ENCODE peak calls at places on chromosomes 12 and 14, in six cellular contexts. V is mammary epithelial cell, E is right lobe of liver, D is body of pancreas, P is aorta, Q is NCI-H2171. Y is an unnamed sample.

GRCh38 chr14:95533391-95533821 is 1.4 kb upstream of the GLRX5 start:
- DNase-seq in D (no peak), E (no peak), V (no peak), P (no peak), Q (peak; percentile 60), Y (peak; percentile 30)

GRCh38 chr12:19894049-19894448 is 454.8 kb downstream of the AEBP2 start:
- DNase-seq in P (no peak), D (no peak), V (peak; percentile 1), E (no peak), Q (no peak), Y (peak; percentile 6)

GRCh38 chr12:85829391-85829790 is 6.8 kb downstream of the RASSF9 start:
- DNase-seq in Q (no peak), D (no peak), V (peak; percentile 71), P (no peak), E (no peak), Y (peak; percentile 34)

GRCh38 chr14:38716871-38717270 is 386.2 kb downstream of the SEC23A start:
- DNase-seq in V (no peak), E (no peak), P (no peak), Q (peak; percentile 48), D (no peak), Y (peak; percentile 19)

GRCh38 chr12:105100207-105100985 is 7.1 kb upstream of the WASHC4 start:
- DNase-seq in D (no peak), V (peak; percentile 40), Q (no peak), P (no peak), E (no peak), Y (peak; percentile 69)

GRCh38 chr12:8648598-8649205 is 13.9 kb downstream of the MFAP5 start:
- DNase-seq in V (no peak), E (no peak), P (no peak), Q (no peak), D (no peak), Y (no peak)

GRCh38 chr14:52974406-52974805 is 23.6 kb upstream of the FERMT2 start:
- DNase-seq in D (no peak), P (no peak), V (no peak), Q (no peak), E (no peak), Y (peak; percentile 54)

GRCh38 chr12:2548095-2548494 is 246.7 kb upstream of the FKBP4 start:
- DNase-seq in V (no peak), P (no peak), Q (no peak), D (no peak), E (no peak), Y (no peak)

GRCh38 chr14:54650331-54651017 is 83.5 kb downstream of the SAMD4A start:
- DNase-seq in Q (no peak), E (peak; percentile 39), P (peak; percentile 87), D (peak; percentile 21), V (peak; percentile 75), Y (peak; percentile 82)

GRCh38 chr12:131621701-131622421 is 89.0 kb upstream of the SFSWAP start:
- DNase-seq in Q (no peak), D (no peak), P (no peak), V (no peak), E (no peak), Y (no peak)

GRCh38 chr12:203462-204260 is 10.3 kb downstream of the SLC6A12 start:
- DNase-seq in E (peak; percentile 25), Q (no peak), P (no peak), V (no peak), D (no peak), Y (no peak)

GRCh38 chr12:19783547-19784444 is 344.5 kb downstream of the AEBP2 start:
- DNase-seq in V (no peak), D (no peak), Q (no peak), E (no peak), P (no peak), Y (no peak)

GRCh38 chr12:124480469-124481256 is 86.7 kb downstream of the NCOR2 start:
- DNase-seq in P (no peak), D (peak; percentile 64), V (peak; percentile 63), Q (peak; percentile 93), E (no peak), Y (peak; percentile 87)

GRCh38 chr12:115257791-115258190 is 573.8 kb upstream of the TBX3 start:
- DNase-seq in Q (no peak), D (no peak), P (no peak), V (peak; percentile 94), E (no peak), Y (peak; percentile 63)

GRCh38 chr12:14417717-14418116 is 52.2 kb downstream of the ATF7IP start:
- DNase-seq in Q (no peak), E (peak; percentile 27), V (peak; percentile 74), D (peak; percentile 73), P (peak; percentile 74), Y (peak; percentile 54)

GRCh38 chr12:103571286-103571685 is 15.8 kb upstream of the STAB2 start:
- DNase-seq in Q (no peak), E (peak; percentile 26), P (no peak), V (no peak), D (peak; percentile 17), Y (no peak)

GRCh38 chr12:116179384-116179783 is 98.1 kb downstream of the MED13L start:
- DNase-seq in Q (no peak), D (no peak), P (no peak), V (no peak), E (no peak), Y (no peak)

GRCh38 chr14:41597647-41598046 is 9.0 kb upstream of the LRFN5 start:
- DNase-seq in D (no peak), Q (no peak), P (peak; percentile 31), E (no peak), V (no peak), Y (no peak)

GRCh38 chr14:50099335-50099734 is 17.0 kb downstream of the VCPKMT start:
- DNase-seq in V (peak; percentile 86), P (no peak), E (no peak), D (no peak), Q (no peak), Y (peak; percentile 93)

GRCh38 chr12:3833670-3834310 is 39.4 kb downstream of the PARP11 start:
- DNase-seq in D (no peak), P (no peak), V (no peak), E (no peak), Q (no peak), Y (no peak)

GRCh38 chr12:55833056-55833455 is 3.7 kb upstream of the DNAJC14 start:
- DNase-seq in E (no peak), P (no peak), D (no peak), Q (no peak), V (no peak), Y (no peak)